ENCODE peak calls at places on chromosomes 12 and 14, in six cellular contexts. D, J, G, O, H and M are unnamed samples.

GRCh38 chr14:89566644-89567411 is 149.8 kb upstream of the FOXN3 start:
- DNase-seq in D (no peak), J (no peak), G (no peak), O (no peak), H (no peak), M (no peak)

GRCh38 chr14:91380610-91381371 is 36.8 kb downstream of the CCDC88C start:
- DNase-seq in D (no peak), J (no peak), G (peak; percentile 81), O (no peak), H (no peak), M (peak; percentile 70)

GRCh38 chr12:13116259-13116658 is 12.8 kb upstream of the GSG1 start:
- DNase-seq in D (no peak), J (no peak), G (no peak), O (no peak), H (no peak), M (no peak)

GRCh38 chr12:19288603-19289244 is 150.6 kb upstream of the AEBP2 start:
- DNase-seq in D (peak; percentile 9), J (no peak), G (peak; percentile 36), O (no peak), H (no peak), M (peak; percentile 63)

GRCh38 chr14:96094656-96095055 is 55.5 kb downstream of the C14orf132 start:
- DNase-seq in D (no peak), J (no peak), G (no peak), O (no peak), H (no peak), M (no peak)

GRCh38 chr12:57783861-57784260 is 1.3 kb downstream of the TSFM start:
- DNase-seq in D (no peak), J (no peak), G (no peak), O (no peak), H (no peak), M (no peak)

GRCh38 chr14:92105845-92106094 is 612 bp downstream of the ATXN3 start:
- DNase-seq in D (no peak), J (no peak), G (no peak), O (peak; percentile 9), H (peak; percentile 6), M (no peak)

GRCh38 chr12:79925492-79925891 is 9.4 kb downstream of the PPP1R12A start:
- DNase-seq in D (no peak), J (no peak), G (no peak), O (no peak), H (no peak), M (no peak)

GRCh38 chr14:76900406-76901085 is 74.3 kb downstream of the LRRC74A start:
- DNase-seq in D (no peak), J (no peak), G (no peak), O (no peak), H (no peak), M (no peak)

GRCh38 chr12:116882742-116883141 is 1.5 kb upstream of the HRK start:
- DNase-seq in D (no peak), J (no peak), G (peak; percentile 73), O (no peak), H (no peak), M (peak; percentile 64)

GRCh38 chr12:124475295-124476010 is 92.0 kb downstream of the NCOR2 start:
- DNase-seq in D (no peak), J (no peak), G (no peak), O (no peak), H (no peak), M (no peak)

GRCh38 chr12:12456637-12457036 is 99.8 kb downstream of the BORCS5 start:
- DNase-seq in D (no peak), J (no peak), G (no peak), O (no peak), H (no peak), M (no peak)